ENCODE peak calls at places on chromosome 4, in nine cellular contexts. E is lower leg skin; A is activated CD8-positive, alpha-beta memory T cell treated with anti-CD3 and anti-CD28 coated beads for 48 hours; P is dorsolateral prefrontal cortex; V is natural killer cell treated with Interleukin-12 subunit alpha and Interleukin-12 subunit beta and Interleukin-15 and Interleukin-18, amount 100 ng/mL, for 72 hours; H is Right ventricle myocardium superior; U is NCI-H1105; C is hippocampal formation; G is ELR. Y is an unnamed sample.

GRCh38 chr4:89324671-89325070 is 17.1 kb upstream of the GPRIN3 start:
- DNase-seq in V (no peak), E (peak; percentile 20), A (no peak), U (no peak), C (peak; percentile 21), P (no peak), H (no peak), G (peak; percentile 14), Y (no peak)

GRCh38 chr4:111399523-111400135 is 745.6 kb upstream of the FAM241A start:
- DNase-seq in V (no peak), C (no peak), P (peak; percentile 13), A (no peak), E (no peak), U (no peak), G (peak; percentile 13), H (no peak), Y (no peak)

GRCh38 chr4:184255361-184255760 is 37.7 kb upstream of the ENPP6 start:
- DNase-seq in V (no peak), P (peak; percentile 50), A (no peak), C (peak; percentile 36), G (no peak), H (no peak), U (no peak), E (peak; percentile 7), Y (no peak)

GRCh38 chr4:10094841-10095240 is 21.8 kb downstream of the WDR1 start:
- DNase-seq in H (peak; percentile 35), C (peak; percentile 21), G (no peak), V (no peak), U (no peak), P (no peak), E (no peak), A (no peak), Y (peak; percentile 39)

GRCh38 chr4:55008166-55009056 is 117.0 kb downstream of the KDR start:
- DNase-seq in E (no peak), G (peak; percentile 5), V (no peak), A (no peak), P (no peak), H (no peak), U (no peak), C (no peak), Y (peak; percentile 7)

GRCh38 chr4:92599044-92599443 is 295.3 kb downstream of the GRID2 start:
- DNase-seq in H (no peak), V (no peak), E (no peak), G (no peak), C (no peak), P (no peak), A (no peak), U (no peak), Y (no peak)

GRCh38 chr4:147985376-147985775 is 253.5 kb downstream of the ARHGAP10 start:
- DNase-seq in V (no peak), U (no peak), C (no peak), P (no peak), H (no peak), A (no peak), E (no peak), G (no peak), Y (no peak)

GRCh38 chr4:182809417-182810102 is 107.6 kb downstream of the DCTD start:
- DNase-seq in E (no peak), H (no peak), P (no peak), U (no peak), C (no peak), A (no peak), G (peak; percentile 8), V (no peak), Y (peak; percentile 22)

GRCh38 chr4:107600993-107601392 is 119.0 kb downstream of the PAPSS1 start:
- DNase-seq in U (no peak), V (no peak), E (no peak), G (no peak), P (no peak), A (no peak), C (no peak), H (no peak), Y (no peak)

GRCh38 chr4:89995006-89995405 is 100.4 kb downstream of the MMRN1 start:
- DNase-seq in V (no peak), H (no peak), C (no peak), P (no peak), A (no peak), G (no peak), E (no peak), U (no peak), Y (no peak)

GRCh38 chr4:16721618-16722291 is 176.7 kb downstream of the LDB2 start:
- DNase-seq in H (no peak), U (no peak), G (peak; percentile 70), A (no peak), C (no peak), V (no peak), P (no peak), E (no peak), Y (no peak)

GRCh38 chr4:27764526-27764837 is 903.8 kb downstream of the STIM2 start:
- DNase-seq in G (no peak), A (no peak), U (no peak), H (no peak), E (no peak), P (no peak), V (no peak), C (no peak), Y (no peak)

GRCh38 chr4:145739840-145740239 is 59.9 kb downstream of the C4orf51 start:
- DNase-seq in H (no peak), V (no peak), A (no peak), G (no peak), E (no peak), P (no peak), C (no peak), U (no peak), Y (no peak)

GRCh38 chr4:139655116-139655515 is 10.5 kb upstream of the MGST2 start:
- DNase-seq in E (no peak), C (peak; percentile 27), A (no peak), H (no peak), U (no peak), G (peak; percentile 55), P (no peak), V (no peak), Y (no peak)

GRCh38 chr4:6601661-6602250 is 26.8 kb downstream of the MAN2B2 start:
- DNase-seq in A (no peak), H (no peak), V (no peak), C (no peak), P (no peak), E (no peak), U (no peak), G (no peak), Y (no peak)

GRCh38 chr4:101345271-101345595 is 2.1 kb downstream of the PPP3CA start:
- DNase-seq in H (no peak), E (no peak), A (no peak), V (no peak), C (no peak), G (no peak), P (no peak), U (no peak), Y (peak; percentile 13)

GRCh38 chr4:70601422-70602039 is 9.5 kb downstream of the AMBN start:
- DNase-seq in C (peak; percentile 17), G (peak; percentile 73), H (no peak), U (peak; percentile 33), A (no peak), V (peak; percentile 68), E (peak; percentile 23), P (peak; percentile 4), Y (peak; percentile 54)

GRCh38 chr4:140163029-140163810 is 9.2 kb upstream of the MAML3 start:
- DNase-seq in E (no peak), U (no peak), G (peak; percentile 6), V (no peak), A (no peak), C (no peak), H (no peak), P (no peak), Y (no peak)

GRCh38 chr4:153152453-153153338 is 51.5 kb upstream of the TRIM2 start:
- DNase-seq in P (peak; percentile 66), U (peak; percentile 65), E (no peak), A (peak; percentile 26), G (peak; percentile 33), H (peak; percentile 66), C (peak; percentile 68), V (no peak), Y (peak; percentile 85)

GRCh38 chr4:65310586-65310985 is 359.7 kb downstream of the EPHA5 start:
- DNase-seq in U (no peak), A (no peak), P (no peak), G (no peak), V (no peak), H (no peak), C (no peak), E (no peak), Y (no peak)

GRCh38 chr4:164572877-164573279 is 181.1 kb upstream of the SMIM31 start:
- DNase-seq in V (no peak), H (no peak), U (no peak), P (no peak), E (no peak), A (no peak), G (peak; percentile 18), C (no peak), Y (no peak)

GRCh38 chr4:134201216-134202098 is at the start of gene PABPC4L:
- DNase-seq in U (peak; percentile 79), V (no peak), H (peak; percentile 62), E (no peak), A (no peak), G (peak; percentile 53), P (no peak), C (no peak), Y (no peak)

GRCh38 chr4:107740381-107740780 is 20.3 kb upstream of the PAPSS1 start:
- DNase-seq in E (no peak), U (no peak), A (no peak), H (no peak), P (no peak), V (no peak), G (peak; percentile 49), C (no peak), Y (no peak)

GRCh38 chr4:26084414-26084813 is 170.4 kb downstream of the SMIM20 start:
- DNase-seq in C (no peak), E (no peak), A (no peak), G (no peak), U (no peak), P (no peak), H (no peak), V (no peak), Y (no peak)

GRCh38 chr4:21742326-21742725 is 206.2 kb downstream of the KCNIP4 start:
- DNase-seq in G (peak; percentile 3), H (no peak), U (no peak), C (no peak), V (no peak), E (no peak), P (no peak), A (no peak), Y (no peak)

GRCh38 chr4:53161475-53162423 is 204.1 kb downstream of the SCFD2 start:
- DNase-seq in C (no peak), E (no peak), G (no peak), H (no peak), V (no peak), U (no peak), A (no peak), P (no peak), Y (no peak)

GRCh38 chr4:47531241-47531953 is 46.3 kb downstream of the ATP10D start:
- DNase-seq in A (no peak), C (no peak), U (no peak), P (no peak), V (peak; percentile 85), H (no peak), G (peak; percentile 91), E (peak; percentile 18), Y (peak; percentile 60)

GRCh38 chr4:4343038-4343437 is 43.9 kb upstream of the NSG1 start:
- DNase-seq in U (no peak), C (no peak), V (no peak), H (no peak), A (no peak), G (no peak), E (no peak), P (no peak), Y (no peak)

GRCh38 chr4:153022233-153022632 is 86.1 kb downstream of the FHDC1 start:
- DNase-seq in C (no peak), G (no peak), U (peak; percentile 12), H (no peak), P (no peak), E (no peak), V (no peak), A (no peak), Y (no peak)

GRCh38 chr4:168498259-168498658 is 1.4 kb downstream of the PALLD start:
- DNase-seq in U (no peak), V (no peak), G (no peak), E (no peak), C (no peak), A (no peak), H (no peak), P (no peak), Y (no peak)

GRCh38 chr4:165312506-165312905 is 15.0 kb upstream of the MSMO1 start:
- DNase-seq in G (peak; percentile 76), C (no peak), V (no peak), A (no peak), U (no peak), P (no peak), E (no peak), H (no peak), Y (no peak)